ENCODE peak calls at places on chromosomes 2 and 18, in ten cellular contexts. A is NCI-H1105; E is RWPE1; Z is NCI-H2081; P is NCI-H1694; G is pons; W is stimulated activated CD4-positive, alpha-beta T cell treated with anti-CD3 and anti-CD28 coated beads, TNF-alpha, amount 100 ng/mL, for 48 hours; B is nucleus accumbens; O is occipital lobe; D is NCI-H345. M is an unnamed sample.

GRCh38 chr2:17643031-17643615 is 102.6 kb downstream of the VSNL1 start:
- DNase-seq in G (no peak), P (no peak), O (peak), W (no peak), E (peak), A (no peak), Z (no peak), D (no peak), B (no peak), M (no peak)

GRCh38 chr2:201837391-201837790 is 31.1 kb downstream of the CDK15 start:
- DNase-seq in Z (no peak), O (no peak), A (no peak), B (no peak), W (no peak), P (no peak), G (no peak), D (no peak), E (no peak), M (no peak)

GRCh38 chr2:60855989-60856669 is 25.2 kb upstream of the REL start:
- DNase-seq in W (no peak), P (no peak), B (no peak), O (no peak), A (no peak), G (no peak), D (no peak), Z (no peak), E (no peak), M (no peak)

GRCh38 chr2:219570924-219571310 is 422 bp downstream of the OBSL1 start:
- DNase-seq in E (no peak), A (no peak), O (no peak), D (no peak), P (no peak), G (no peak), W (no peak), B (no peak), Z (no peak), M (peak)

GRCh38 chr2:147101906-147102790 is 742.7 kb upstream of the ACVR2A start:
- DNase-seq in A (no peak), W (no peak), D (no peak), E (no peak), B (no peak), P (no peak), O (no peak), G (no peak), Z (no peak), M (no peak)

GRCh38 chr2:187529248-187529976 is 24.8 kb downstream of the TFPI start:
- DNase-seq in P (no peak), G (no peak), E (no peak), Z (no peak), B (no peak), W (no peak), D (no peak), O (no peak), A (no peak), M (no peak)

GRCh38 chr2:197915548-197916265 is 111.3 kb downstream of the PLCL1 start:
- DNase-seq in D (no peak), B (no peak), P (no peak), W (no peak), G (no peak), O (no peak), Z (no peak), A (no peak), E (no peak), M (no peak)

GRCh38 chr2:223865907-223866508 is 28.6 kb upstream of the AP1S3 start:
- DNase-seq in D (no peak), Z (no peak), P (no peak), E (peak), W (no peak), B (no peak), G (no peak), A (no peak), O (no peak), M (no peak)

GRCh38 chr18:36067118-36067957 is at the start of gene RPRD1A:
- DNase-seq in P (peak), D (peak), A (peak), G (peak), E (peak), Z (peak), O (peak), B (peak), W (peak), M (peak)

GRCh38 chr2:119696005-119696404 is 17.0 kb downstream of the TMEM177 start:
- DNase-seq in O (no peak), W (no peak), E (no peak), P (peak), Z (no peak), B (no peak), D (no peak), A (no peak), G (no peak), M (no peak)

GRCh38 chr2:145006957-145007672 is 487.2 kb upstream of the ZEB2 start:
- DNase-seq in E (peak), D (no peak), A (no peak), P (no peak), G (no peak), W (no peak), O (no peak), Z (no peak), B (no peak), M (no peak)

GRCh38 chr2:63049291-63050185 is 1.1 kb upstream of the OTX1 start:
- DNase-seq in B (no peak), Z (no peak), E (no peak), P (no peak), A (no peak), O (no peak), D (peak), W (no peak), G (no peak), M (peak)

GRCh38 chr2:29834624-29835023 is 86.8 kb downstream of the ALK start:
- DNase-seq in B (no peak), O (no peak), P (no peak), E (no peak), D (no peak), A (no peak), W (no peak), Z (no peak), G (no peak), M (no peak)

GRCh38 chr2:219772697-219773096 is 145.3 kb downstream of the SLC4A3 start:
- DNase-seq in O (no peak), D (no peak), W (no peak), G (no peak), E (no peak), A (no peak), Z (no peak), B (no peak), P (no peak), M (no peak)

GRCh38 chr18:35808796-35809195 is 163.7 kb upstream of the RMP24 start:
- DNase-seq in P (no peak), D (no peak), O (no peak), G (no peak), A (no peak), Z (no peak), E (no peak), B (no peak), W (no peak), M (no peak)

GRCh38 chr2:40200516-40200915 is 251.4 kb downstream of the SLC8A1 start:
- DNase-seq in O (no peak), A (no peak), E (no peak), W (no peak), B (no peak), D (no peak), Z (no peak), P (no peak), G (no peak), M (no peak)

GRCh38 chr2:100606740-100607343 is 44.0 kb downstream of the PDCL3 start:
- DNase-seq in W (no peak), B (no peak), A (no peak), D (peak), G (peak), E (peak), P (peak), O (peak), Z (peak), M (peak)

GRCh38 chr18:23237524-23238151 is 102.4 kb downstream of the CABLES1 start:
- DNase-seq in D (no peak), B (no peak), Z (no peak), A (no peak), O (peak), E (peak), P (no peak), G (no peak), W (peak), M (no peak)

GRCh38 chr2:130156624-130157004 is 11.7 kb upstream of the CCDC74B start:
- DNase-seq in A (no peak), G (no peak), O (no peak), B (no peak), Z (no peak), D (no peak), W (no peak), E (no peak), P (no peak), M (no peak)

GRCh38 chr2:128329607-128330006 is 10.9 kb upstream of the HS6ST1 start:
- DNase-seq in P (no peak), A (no peak), B (no peak), Z (no peak), W (no peak), E (no peak), D (no peak), O (no peak), G (no peak), M (no peak)

GRCh38 chr2:64359176-64359891 is 94.6 kb upstream of the LGALSL start:
- DNase-seq in O (no peak), Z (no peak), P (no peak), G (no peak), B (no peak), A (no peak), W (no peak), E (no peak), D (no peak), M (no peak)

GRCh38 chr2:84257871-84258270 is 201.2 kb downstream of the SUCLG1 start:
- DNase-seq in E (peak), G (peak), P (peak), D (peak), A (no peak), W (no peak), Z (no peak), O (no peak), B (no peak), M (no peak)

GRCh38 chr2:27687232-27687631 is 23.5 kb downstream of the SLC4A1AP start:
- DNase-seq in B (no peak), O (no peak), Z (no peak), E (no peak), A (no peak), D (no peak), W (no peak), P (no peak), G (no peak), M (no peak)

GRCh38 chr2:183059561-183059960 is 19.0 kb upstream of the DUSP19 start:
- DNase-seq in A (no peak), G (no peak), Z (no peak), E (peak), P (no peak), O (no peak), D (no peak), W (no peak), B (no peak), M (no peak)

GRCh38 chr2:234247453-234248180 is 197.1 kb downstream of the SPP2 start:
- DNase-seq in O (no peak), B (no peak), E (no peak), Z (no peak), P (no peak), A (no peak), W (no peak), G (no peak), D (no peak), M (no peak)

GRCh38 chr2:172252154-172252553 is 149.5 kb upstream of the DLX2 start:
- DNase-seq in A (no peak), P (no peak), B (no peak), O (no peak), W (no peak), D (no peak), Z (no peak), E (no peak), G (no peak), M (no peak)